ENCODE peak calls at places on chromosome 9, in ten cellular contexts. T is NAMALWA; E is NCI-H1048; O is neural crest cell; Q is activated CD8-positive, alpha-beta memory T cell treated with anti-CD3 and anti-CD28 coated beads for 24 hours; B is GM23338; Z is astrocyte of the cerebellum; H is ELR; D is tibial nerve; J is T-helper 1 cell. I is an unnamed sample.

GRCh38 chr9:109975574-109976327 is 195.8 kb downstream of the PALM2AKAP2 start:
- DNase-seq in Z (peak), H (peak), B (no peak), J (no peak), T (no peak), Q (no peak), D (no peak), O (no peak), E (no peak), I (no peak)

GRCh38 chr9:121902483-121903135 is 190.5 kb downstream of the TTLL11 start:
- DNase-seq in D (no peak), B (no peak), H (peak), E (no peak), J (no peak), T (no peak), Z (peak), Q (no peak), O (no peak), I (no peak)

GRCh38 chr9:129752915-129753724 is at the start of gene PTGES:
- DNase-seq in O (peak), T (peak), D (peak), E (no peak), Z (peak), B (peak), Q (peak), H (peak), J (peak), I (no peak)

GRCh38 chr9:88949961-88950340 is 41.3 kb upstream of the S1PR3 start:
- DNase-seq in Z (no peak), J (no peak), T (no peak), O (no peak), E (no peak), D (no peak), Q (no peak), H (peak), B (no peak), I (no peak)

GRCh38 chr9:91711755-91712591 is 238.1 kb downstream of the ROR2 start:
- DNase-seq in T (peak), E (no peak), Z (no peak), Q (peak), J (no peak), D (no peak), B (no peak), H (peak), O (no peak), I (no peak)

GRCh38 chr9:80504525-80505235 is 932.9 kb downstream of the TLE4 start:
- DNase-seq in O (no peak), J (no peak), Q (no peak), Z (no peak), H (peak), D (no peak), T (no peak), E (no peak), B (no peak), I (no peak)

GRCh38 chr9:133679466-133680051 is 43.4 kb downstream of the DBH start:
- DNase-seq in O (no peak), E (no peak), B (no peak), Q (no peak), H (no peak), D (no peak), T (no peak), Z (no peak), J (no peak), I (no peak)

GRCh38 chr9:88988796-88989641 is 2.2 kb upstream of the S1PR3 start:
- DNase-seq in T (no peak), Z (no peak), Q (peak), E (no peak), B (no peak), D (no peak), H (peak), O (no peak), J (no peak), I (no peak)

GRCh38 chr9:132141948-132142594 is 19.8 kb upstream of the NTNG2 start:
- DNase-seq in J (no peak), D (no peak), B (no peak), T (no peak), Z (no peak), O (no peak), E (no peak), H (peak), Q (no peak), I (no peak)

GRCh38 chr9:65449423-65449822 is 164.4 kb upstream of the FOXD4L5 start:
- DNase-seq in T (no peak), Q (no peak), J (no peak), D (no peak), O (no peak), Z (no peak), E (no peak), B (no peak), H (no peak), I (no peak)

GRCh38 chr9:86075132-86075807 is 24.1 kb downstream of the GOLM1 start:
- DNase-seq in J (no peak), E (no peak), Z (peak), T (no peak), Q (no peak), D (no peak), H (no peak), O (no peak), B (no peak), I (no peak)

GRCh38 chr9:83563360-83563759 is 25.2 kb upstream of the FRMD3 start:
- DNase-seq in D (no peak), E (no peak), J (no peak), O (no peak), Q (no peak), H (no peak), T (no peak), Z (no peak), B (no peak), I (no peak)

GRCh38 chr9:135136481-135136880 is 49.0 kb downstream of the OLFM1 start:
- DNase-seq in D (no peak), E (no peak), Z (no peak), H (no peak), B (no peak), T (no peak), Q (no peak), J (no peak), O (no peak), I (no peak)

GRCh38 chr9:137873408-137873807 is 4.2 kb upstream of the CACNA1B start:
- DNase-seq in O (no peak), Q (no peak), T (no peak), Z (no peak), J (no peak), D (no peak), H (no peak), B (no peak), E (no peak), I (no peak)

GRCh38 chr9:107137495-107138202 is 145.4 kb upstream of the RAD23B start:
- DNase-seq in D (no peak), T (peak), Z (peak), E (peak), J (no peak), H (peak), O (no peak), B (peak), Q (no peak), I (no peak)

GRCh38 chr9:136650648-136651047 is 12.1 kb upstream of the EGFL7 start:
- DNase-seq in H (no peak), Q (no peak), T (no peak), D (no peak), O (no peak), Z (no peak), J (no peak), B (no peak), E (no peak), I (no peak)

GRCh38 chr9:107932036-107932435 is 442.5 kb upstream of the KLF4 start:
- DNase-seq in J (no peak), O (no peak), E (no peak), B (no peak), D (no peak), Q (no peak), H (peak), Z (peak), T (no peak), I (no peak)

GRCh38 chr9:111952559-111952958 is 55.9 kb downstream of the UGCG start:
- DNase-seq in B (no peak), Z (no peak), J (no peak), O (no peak), E (no peak), D (no peak), H (peak), Q (no peak), T (no peak), I (no peak)

GRCh38 chr9:100088202-100088601 is 10.6 kb downstream of the ERP44 start:
- DNase-seq in B (no peak), D (no peak), E (no peak), H (peak), T (no peak), Q (no peak), Z (no peak), J (no peak), O (no peak), I (no peak)

GRCh38 chr9:107068581-107068980 is 205.6 kb downstream of the ZNF462 start:
- DNase-seq in T (no peak), O (no peak), E (no peak), H (no peak), J (no peak), B (no peak), Q (no peak), D (no peak), Z (no peak), I (no peak)

GRCh38 chr9:35696520-35697215 is 6.9 kb upstream of the TPM2 start:
- DNase-seq in Z (no peak), O (peak), T (peak), E (no peak), J (peak), D (peak), B (peak), H (peak), Q (peak), I (peak)

GRCh38 chr9:89317282-89317681 is 1.0 kb upstream of the SECISBP2 start:
- DNase-seq in T (peak), E (no peak), B (peak), J (no peak), D (no peak), Z (no peak), O (no peak), Q (no peak), H (peak), I (no peak)

GRCh38 chr9:75979362-75979761 is 88.9 kb downstream of the PCSK5 start:
- DNase-seq in O (no peak), B (peak), H (peak), J (no peak), E (no peak), D (no peak), Z (no peak), Q (no peak), T (peak), I (no peak)

GRCh38 chr9:89576404-89576824 is 28.4 kb upstream of the GADD45G start:
- DNase-seq in J (no peak), O (no peak), B (peak), T (peak), H (peak), Z (no peak), D (no peak), E (no peak), Q (no peak), I (no peak)

GRCh38 chr9:127014210-127014609 is 99.6 kb downstream of the RALGPS1 start:
- DNase-seq in B (no peak), Q (no peak), J (no peak), H (no peak), O (no peak), D (no peak), Z (no peak), E (no peak), T (no peak), I (no peak)

GRCh38 chr9:35548571-35548970 is 56.5 kb upstream of the TESK1 start:
- DNase-seq in H (peak), Q (no peak), E (no peak), T (no peak), B (no peak), D (no peak), Z (no peak), J (no peak), O (no peak), I (no peak)

GRCh38 chr9:131702911-131703310 is 37.0 kb downstream of the RAPGEF1 start:
- DNase-seq in D (no peak), Q (no peak), O (no peak), H (no peak), J (no peak), T (no peak), E (no peak), Z (no peak), B (no peak), I (no peak)